ENCODE peak calls at places on chromosomes 12 and 14, in four cellular contexts. M, P, G and D are unnamed samples.

GRCh38 chr12:117863004-117863709 is 105.6 kb downstream of the KSR2 start:
- DNase-seq in P (no peak), G (no peak), M (peak), D (no peak)

GRCh38 chr14:70677324-70677723 is 35.6 kb downstream of the TTC9 start:
- DNase-seq in M (no peak), G (no peak), P (no peak), D (no peak)

GRCh38 chr14:100419856-100420255 is 96.7 kb downstream of the SLC25A47 start:
- DNase-seq in P (no peak), G (no peak), M (no peak), D (no peak)

GRCh38 chr12:104494137-104494815 is 37.5 kb downstream of the CHST11 start:
- DNase-seq in M (no peak), P (no peak), G (no peak), D (no peak)

GRCh38 chr12:122852336-122853275 is 17.3 kb downstream of the HIP1R start:
- DNase-seq in G (no peak), P (no peak), M (no peak), D (no peak)

GRCh38 chr14:91373591-91374245 is 43.9 kb downstream of the CCDC88C start:
- DNase-seq in G (no peak), M (no peak), P (peak), D (no peak)

GRCh38 chr12:21433525-21433924 is 3.9 kb upstream of the PYROXD1 start:
- DNase-seq in P (no peak), M (no peak), G (no peak), D (no peak)

GRCh38 chr14:93027810-93028723 is 87.7 kb downstream of the ITPK1 start:
- DNase-seq in P (no peak), M (no peak), G (no peak), D (no peak)

GRCh38 chr12:48602192-48602989 is 32.5 kb upstream of the LALBA start:
- DNase-seq in M (no peak), P (no peak), G (peak), D (no peak)

GRCh38 chr14:46058964-46059580 is 592.5 kb downstream of the RPL10L start:
- DNase-seq in M (no peak), P (no peak), G (no peak), D (no peak)

GRCh38 chr14:77804592-77804991 is 4.7 kb downstream of the ADCK1 start:
- DNase-seq in G (no peak), P (no peak), M (no peak), D (no peak)

GRCh38 chr14:71606064-71606463 is 326.2 kb upstream of the RGS6 start:
- DNase-seq in G (no peak), P (no peak), M (no peak), D (no peak)

GRCh38 chr14:101351769-101352168 is 209.5 kb upstream of the DIO3 start:
- DNase-seq in P (no peak), G (no peak), M (no peak), D (no peak)

GRCh38 chr12:100248886-100249285 is 18.0 kb downstream of the DEPDC4 start:
- DNase-seq in M (no peak), G (no peak), P (no peak), D (no peak)

GRCh38 chr12:42744539-42745156 is 155.1 kb upstream of the PRICKLE1 start:
- DNase-seq in G (no peak), P (no peak), M (peak), D (no peak)

GRCh38 chr14:30292591-30292990 is 266.4 kb upstream of the G2E3 start:
- DNase-seq in G (no peak), P (no peak), M (no peak), D (no peak)

GRCh38 chr14:102479777-102480176 is 29.8 kb downstream of the ANKRD9 start:
- DNase-seq in P (no peak), G (no peak), M (no peak), D (no peak)

GRCh38 chr14:100416081-100416480 is 92.9 kb downstream of the SLC25A47 start:
- DNase-seq in G (no peak), M (no peak), P (no peak), D (no peak)

GRCh38 chr12:124568431-124569374 is 1.3 kb upstream of the NCOR2 start:
- DNase-seq in P (no peak), G (peak), M (peak), D (peak)